ENCODE peak calls at places on chromosomes 1 and 21, in five cellular contexts. S is Caco-2, B is B cell, O is HL-60, H is omental fat pad. W is an unnamed sample.

GRCh38 chr1:206925116-206925736 is 3.5 kb upstream of the FCMR start:
- DNase-seq in S (peak), B (no peak), O (peak), H (no peak), W (no peak)

GRCh38 chr1:7616076-7616833 is 154.8 kb upstream of the VAMP3 start:
- DNase-seq in S (peak), B (no peak), O (no peak), H (no peak), W (no peak)

GRCh38 chr1:39500862-39501389 is 9.5 kb downstream of the BMP8A start:
- DNase-seq in S (no peak), B (peak), O (no peak), H (no peak), W (no peak)

GRCh38 chr1:161226320-161226711 is 456 bp downstream of the TOMM40L start:
- DNase-seq in S (no peak), B (no peak), O (no peak), H (no peak), W (no peak)

GRCh38 chr1:170711682-170712081 is 47.8 kb downstream of the PRRX1 start:
- DNase-seq in S (no peak), B (no peak), O (no peak), H (no peak), W (no peak)

GRCh38 chr21:41217656-41218380 is 49.9 kb downstream of the BACE2 start:
- DNase-seq in S (peak), B (no peak), O (no peak), H (no peak), W (no peak)

GRCh38 chr1:185966487-185966886 is 232.3 kb downstream of the HMCN1 start:
- DNase-seq in S (no peak), B (no peak), O (no peak), H (no peak), W (no peak)

GRCh38 chr1:45097944-45098343 is 85.9 kb downstream of the UROD start:
- DNase-seq in S (no peak), B (no peak), O (no peak), H (no peak), W (no peak)

GRCh38 chr1:89195476-89195875 is 3.3 kb downstream of the GBP4 start:
- DNase-seq in S (no peak), B (no peak), O (no peak), H (no peak), W (no peak)

GRCh38 chr1:211155040-211155439 is 21.1 kb upstream of the KCNH1 start:
- DNase-seq in S (no peak), B (no peak), O (no peak), H (no peak), W (no peak)

GRCh38 chr1:101137144-101138126 is 99.4 kb upstream of the S1PR1 start:
- DNase-seq in S (no peak), B (no peak), O (peak), H (no peak), W (no peak)

GRCh38 chr21:41425954-41426655 is at the start of gene MX1:
- DNase-seq in S (peak), B (peak), O (no peak), H (peak), W (no peak)

GRCh38 chr1:183019860-183020259 is 3.4 kb upstream of the LAMC1 start:
- DNase-seq in S (no peak), B (no peak), O (no peak), H (no peak), W (no peak)

GRCh38 chr1:1144122-1144842 is 28.4 kb upstream of the C1orf159 start:
- DNase-seq in S (no peak), B (peak), O (peak), H (no peak), W (no peak)

GRCh38 chr1:27562483-27563406 is 41.2 kb downstream of the AHDC1 start:
- DNase-seq in S (no peak), B (no peak), O (no peak), H (no peak), W (no peak)

GRCh38 chr1:111921948-111922347 is 67.5 kb downstream of the KCND3 start:
- DNase-seq in S (no peak), B (no peak), O (no peak), H (no peak), W (no peak)

GRCh38 chr1:91997607-91998195 is 32.1 kb upstream of the EPHX4 start:
- DNase-seq in S (peak), B (peak), O (peak), H (no peak), W (no peak)

GRCh38 chr1:167984886-167985489 is 48.1 kb upstream of the MPC2 start:
- DNase-seq in S (no peak), B (no peak), O (no peak), H (no peak), W (no peak)

GRCh38 chr1:9426291-9426711 is 113.0 kb upstream of the SLC25A33 start:
- DNase-seq in S (no peak), B (peak), O (peak), H (no peak), W (no peak)

GRCh38 chr21:38804617-38805281 is 980 bp upstream of the ETS2 start:
- DNase-seq in S (peak), B (no peak), O (peak), H (no peak), W (no peak)

GRCh38 chr1:235075121-235075954 is 53.3 kb downstream of the TOMM20 start:
- DNase-seq in S (peak), B (peak), O (no peak), H (peak), W (no peak)

GRCh38 chr1:226825746-226826100 is 44.7 kb upstream of the PSEN2 start:
- DNase-seq in S (no peak), B (no peak), O (no peak), H (no peak), W (no peak)

GRCh38 chr1:59298710-59299346 is 1.9 kb downstream of the FGGY start:
- DNase-seq in S (no peak), B (no peak), O (no peak), H (no peak), W (no peak)

GRCh38 chr1:71777094-71777493 is 505.2 kb downstream of the NEGR1 start:
- DNase-seq in S (no peak), B (no peak), O (no peak), H (no peak), W (no peak)

DNA sequence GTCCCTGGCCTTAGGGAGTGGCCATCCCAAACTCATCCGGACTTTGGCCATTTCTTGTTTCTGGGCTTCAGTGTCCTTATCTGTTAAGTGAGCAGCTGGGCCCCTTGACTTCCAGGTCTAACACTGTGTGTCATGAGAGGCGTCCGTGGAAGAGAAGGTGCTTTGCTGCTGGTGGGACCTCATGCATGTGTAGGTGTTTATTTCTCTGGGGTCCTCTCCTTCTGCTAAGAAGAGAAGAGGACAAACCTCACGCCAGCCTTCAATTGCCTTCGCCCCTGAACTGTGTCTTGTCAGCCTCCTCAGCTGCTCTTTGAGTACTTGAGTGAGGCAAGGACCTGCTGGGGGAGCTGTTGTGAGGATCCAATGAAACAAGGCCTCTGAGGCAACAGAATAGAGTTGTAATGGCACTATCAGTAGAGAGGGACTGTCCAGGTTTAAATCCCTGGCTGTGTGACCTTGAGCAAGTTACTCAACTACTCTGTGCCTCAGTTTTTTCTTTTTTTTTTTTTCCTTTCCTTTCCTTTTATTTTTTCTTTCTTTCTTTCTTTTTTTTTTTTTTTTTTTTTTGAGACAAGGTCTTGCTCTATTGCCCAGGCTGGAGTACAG is 72.4 kb downstream of the RUNX3 start:
- DNase-seq in S (no peak), B (no peak), O (no peak), H (no peak), W (no peak)
- TF ChIP-seq CTCF in S (no peak), B (no peak), O (no peak), H (no peak), W (no peak)

GRCh38 chr1:19877821-19878636 is 4.2 kb upstream of the OTUD3 start:
- DNase-seq in S (peak), B (no peak), O (no peak), H (no peak), W (no peak)

GRCh38 chr1:19877351-19877750 is 4.8 kb upstream of the OTUD3 start:
- DNase-seq in S (no peak), B (no peak), O (no peak), H (no peak), W (no peak)

GRCh38 chr1:19869929-19870328 is 12.3 kb upstream of the OTUD3 start:
- DNase-seq in S (no peak), B (no peak), O (no peak), H (no peak), W (no peak)

GRCh38 chr1:19866758-19867157 is 15.4 kb upstream of the OTUD3 start:
- DNase-seq in S (no peak), B (no peak), O (no peak), H (no peak), W (no peak)

GRCh38 chr1:19872190-19872589 is 10.0 kb upstream of the OTUD3 start:
- DNase-seq in S (peak), B (no peak), O (no peak), H (no peak), W (no peak)
- TF ChIP-seq CTCF in S (no peak), B (no peak), O (no peak), H (no peak), W (peak)

GRCh38 chr1:20212685-20213331 is 26.5 kb upstream of the PLA2G2C start:
- DNase-seq in S (peak), B (peak), O (peak), H (no peak), W (no peak)

GRCh38 chr1:20215716-20216115 is 29.4 kb upstream of the PLA2G2C start:
- DNase-seq in S (no peak), B (no peak), O (no peak), H (no peak), W (no peak)

GRCh38 chr1:20219991-20220390 is 33.7 kb upstream of the PLA2G2C start:
- DNase-seq in S (no peak), B (no peak), O (no peak), H (no peak), W (no peak)

GRCh38 chr1:20212099-20212684 is 25.9 kb upstream of the PLA2G2C start:
- DNase-seq in S (no peak), B (no peak), O (no peak), H (no peak), W (no peak)

DNA sequence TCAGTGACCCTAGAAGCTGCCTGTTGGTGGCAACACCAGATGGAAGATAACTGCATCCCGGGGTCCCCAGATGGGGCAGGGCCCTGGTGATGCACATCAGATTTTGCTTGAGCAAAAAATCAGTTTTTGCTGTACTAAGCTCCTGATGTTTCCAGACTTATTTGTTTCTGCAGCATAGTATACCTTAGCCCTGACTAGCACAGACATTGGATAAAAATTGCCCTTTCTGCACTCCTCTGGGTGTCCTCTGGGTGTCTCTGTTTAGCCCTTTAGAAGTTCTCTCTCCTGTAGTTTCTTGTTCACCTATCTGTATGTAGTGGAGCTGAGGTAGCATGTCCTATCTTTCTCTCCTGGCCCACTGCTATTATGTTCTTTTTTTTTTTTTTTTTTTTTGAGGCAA is 30.3 kb upstream of the PLA2G2C start:
- DNase-seq in S (no peak), B (no peak), O (peak), H (no peak), W (no peak)
- TF ChIP-seq CTCF in S (peak), B (no peak), O (peak), H (no peak), W (peak)

DNA sequence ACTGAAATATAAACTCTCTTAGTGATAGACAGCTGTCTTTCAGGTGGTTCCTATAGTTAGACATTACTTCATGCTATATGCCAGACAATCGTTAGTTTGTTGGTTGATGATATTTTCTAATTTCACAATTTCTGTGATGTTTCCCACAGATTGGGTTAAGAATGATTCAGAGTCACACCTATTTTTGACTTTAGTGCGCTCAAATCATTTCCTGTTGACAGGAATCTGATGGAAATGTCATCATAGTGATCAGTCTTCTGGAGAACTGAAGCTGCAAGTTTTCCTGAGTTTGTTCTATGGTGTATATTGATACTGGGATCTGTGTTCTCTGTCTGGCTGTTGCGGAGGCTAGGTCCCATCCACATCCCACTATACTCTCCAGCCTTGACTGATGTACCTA is 119.7 kb downstream of the C1orf21 start:
- DNase-seq in S (no peak), B (no peak), O (no peak), H (no peak), W (no peak)
- TF ChIP-seq CTCF in S (no peak), B (no peak), O (no peak), H (no peak), W (no peak)

GRCh38 chr1:79852004-79852403 is 845.5 kb upstream of the ADGRL4 start:
- DNase-seq in S (peak), B (no peak), O (no peak), H (no peak), W (no peak)
- TF ChIP-seq CTCF in S (peak), B (peak), O (no peak), H (no peak), W (no peak)

DNA sequence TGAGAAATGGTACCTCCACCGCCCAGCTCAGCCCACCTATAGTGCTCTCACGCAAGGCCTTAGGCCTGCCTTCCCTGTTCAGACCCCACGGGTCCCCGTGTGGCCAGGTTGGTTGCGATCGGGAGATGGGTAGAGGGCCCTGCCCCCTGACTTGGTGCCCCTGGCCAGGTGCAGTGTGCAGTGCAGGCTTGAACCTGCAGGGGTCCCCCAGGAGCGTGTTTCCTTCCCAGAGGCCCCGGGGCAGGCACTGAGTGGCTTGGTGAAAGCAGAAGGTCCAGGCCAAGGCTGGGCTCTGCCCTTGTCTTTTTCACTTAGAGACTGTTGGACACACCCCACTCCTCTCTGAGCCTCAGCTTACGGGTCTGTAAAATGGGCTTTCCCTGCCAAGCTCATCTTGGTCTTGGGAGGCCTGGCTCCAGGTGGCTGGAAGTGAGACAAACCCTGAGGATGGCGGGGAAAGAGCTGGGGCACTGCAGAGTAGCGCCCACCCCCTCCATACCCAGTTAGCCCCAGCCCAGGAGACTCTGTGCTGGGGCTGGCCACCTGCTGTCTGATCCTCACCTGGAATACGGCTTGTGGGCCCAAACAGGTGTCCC is 9.3 kb upstream of the HES5 start:
- DNase-seq in S (no peak), B (no peak), O (peak), H (no peak), W (no peak)
- TF ChIP-seq CTCF in S (peak), B (peak), O (no peak), H (no peak), W (no peak)

DNA sequence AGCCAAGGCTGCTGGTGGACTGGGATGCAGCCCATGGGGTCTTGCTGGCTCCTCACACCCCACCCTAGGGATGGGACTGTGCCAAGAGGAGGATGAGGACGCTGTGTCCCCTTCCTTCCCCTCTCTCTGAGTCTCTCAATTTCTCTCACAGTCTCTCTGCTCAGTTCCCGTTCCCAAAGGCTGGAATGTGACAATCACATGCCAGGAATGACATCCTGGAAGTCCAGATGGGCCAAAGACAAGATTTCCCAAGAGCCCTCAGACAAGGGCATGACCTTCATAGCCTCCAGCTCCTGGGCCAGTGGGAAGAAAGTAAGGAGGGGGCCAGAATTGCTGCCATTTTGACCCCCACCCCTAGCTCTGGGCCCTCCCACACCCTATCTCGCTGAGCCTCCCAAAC is 7.6 kb upstream of the CDCP2 start:
- DNase-seq in S (no peak), B (no peak), O (no peak), H (no peak), W (no peak)
- TF ChIP-seq CTCF in S (no peak), B (no peak), O (no peak), H (no peak), W (no peak)

W was measured in D721Med.